ENCODE peak calls at places on chromosomes 7 and 10, in four cellular contexts. I is HCT116, V is SK-N-SH, Y is K562. D is an unnamed sample.

GRCh38 chr7:103569621-103570305 is 123.8 kb upstream of the SLC26A5 start:
- DNase-seq in V (no peak), Y (no peak), I (no peak), D (no peak)

GRCh38 chr10:111209666-111210065 is 132.8 kb downstream of the ADRA2A start:
- DNase-seq in I (no peak), V (peak), Y (no peak), D (no peak)

GRCh38 chr7:30656006-30656575 is 26.2 kb downstream of the CRHR2 start:
- DNase-seq in Y (no peak), V (no peak), I (no peak), D (no peak)

GRCh38 chr10:12707461-12708185 is 293.9 kb downstream of the CCDC3 start:
- DNase-seq in Y (peak), I (peak), V (peak), D (peak)

GRCh38 chr7:53602817-53603418 is 567.5 kb downstream of the POM121L12 start:
- DNase-seq in V (no peak), Y (no peak), I (no peak), D (no peak)

GRCh38 chr10:15238553-15239335 is 70.3 kb upstream of the NMT2 start:
- DNase-seq in Y (no peak), I (no peak), V (no peak), D (no peak)

GRCh38 chr7:137932881-137933269 is 69.0 kb downstream of the CREB3L2 start:
- DNase-seq in I (no peak), Y (peak), V (peak), D (no peak)

GRCh38 chr7:46695045-46695708 is 774.1 kb upstream of the IGFBP3 start:
- DNase-seq in I (peak), Y (no peak), V (no peak), D (peak)

GRCh38 chr7:84822941-84823510 is 363.8 kb downstream of the SEMA3D start:
- DNase-seq in V (no peak), Y (peak), I (no peak), D (no peak)

GRCh38 chr7:71384094-71384493 is 252.2 kb downstream of the GALNT17 start:
- DNase-seq in Y (no peak), I (no peak), V (no peak), D (no peak)

GRCh38 chr7:23956769-23957556 is 246.9 kb downstream of the STK31 start:
- DNase-seq in V (no peak), I (no peak), Y (peak), D (peak)

GRCh38 chr10:86366033-86366901 is at the start of gene GRID1:
- DNase-seq in I (no peak), Y (no peak), V (peak), D (no peak)

GRCh38 chr10:122492955-122493597 is 31.7 kb downstream of the HTRA1 start:
- DNase-seq in V (no peak), Y (no peak), I (no peak), D (no peak)

GRCh38 chr10:115706482-115707076 is 566.4 kb downstream of the GFRA1 start:
- DNase-seq in V (peak), I (peak), Y (peak), D (peak)

GRCh38 chr7:133009853-133010252 is 72.0 kb downstream of the CHCHD3 start:
- DNase-seq in Y (no peak), I (no peak), V (no peak), D (no peak)

GRCh38 chr7:39613577-39613976 is 9.8 kb upstream of the RALA start:
- DNase-seq in I (no peak), V (peak), Y (no peak), D (no peak)

GRCh38 chr7:101402835-101403234 is 40.2 kb downstream of the COL26A1 start:
- DNase-seq in I (no peak), V (no peak), Y (no peak), D (no peak)

DNA sequence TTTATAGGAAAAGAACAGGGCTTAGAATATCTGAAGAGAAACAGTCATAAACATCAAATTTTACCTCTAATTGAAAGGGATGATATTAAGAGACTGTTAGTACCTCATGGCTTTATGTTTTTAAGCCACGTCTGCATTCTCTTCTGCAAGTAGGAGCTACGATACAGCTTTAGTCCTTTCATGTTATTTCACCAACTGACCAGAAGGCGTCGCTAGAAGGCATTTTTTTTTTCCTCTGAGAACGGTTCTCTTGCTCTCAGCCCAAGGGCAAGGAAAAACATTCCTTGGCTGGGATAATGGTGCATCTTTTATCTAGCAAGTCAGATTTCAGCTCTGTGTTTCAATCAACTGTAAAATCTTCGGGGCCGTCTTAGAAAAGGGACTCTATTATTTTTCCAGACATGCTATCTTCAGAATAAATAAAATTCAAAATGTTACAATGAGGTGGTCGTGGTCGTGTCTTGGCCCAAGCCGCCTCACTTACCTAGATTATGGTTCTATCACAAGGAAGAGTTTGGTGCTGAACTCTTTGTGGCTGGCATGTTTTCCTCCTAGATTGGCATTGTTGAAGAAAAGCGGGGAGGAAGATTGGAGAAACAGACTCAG is 41.6 kb upstream of the LYZL2 start:
- DNase-seq in V (peak), I (peak), Y (peak), D (peak)
- TF ChIP-seq ELF1 in V (no peak), I (no peak), Y (no peak), D (no peak)

GRCh38 chr7:12943781-12944180 is 256.3 kb downstream of the ARL4A start:
- DNase-seq in V (no peak), Y (no peak), I (no peak), D (peak)

GRCh38 chr7:12945901-12946300 is 258.5 kb downstream of the ARL4A start:
- DNase-seq in Y (no peak), I (no peak), V (no peak), D (no peak)

GRCh38 chr7:12939694-12940093 is 252.3 kb downstream of the ARL4A start:
- DNase-seq in V (no peak), I (no peak), Y (no peak), D (no peak)

GRCh38 chr7:12942599-12942998 is 255.2 kb downstream of the ARL4A start:
- DNase-seq in I (no peak), V (no peak), Y (no peak), D (peak)

DNA sequence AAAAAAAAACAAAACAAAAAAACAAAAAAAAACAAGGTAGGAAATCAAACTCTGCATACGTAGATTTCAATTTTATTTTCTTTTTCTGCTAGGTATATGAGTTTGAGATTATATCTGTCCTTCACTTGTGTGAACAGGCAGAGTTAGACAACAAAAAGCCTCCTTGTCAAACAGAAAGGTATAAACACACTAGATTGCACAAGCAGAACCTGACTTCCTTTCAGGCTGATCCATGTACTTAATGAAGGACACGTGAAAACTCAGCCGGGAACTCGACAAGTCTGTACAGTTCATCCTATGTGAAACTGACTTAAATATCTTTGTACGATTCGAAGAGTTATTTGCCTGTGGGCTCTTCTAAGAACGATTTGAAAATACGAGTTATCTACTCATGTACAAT is 254.1 kb downstream of the ARL4A start:
- DNase-seq in I (no peak), V (no peak), Y (no peak), D (peak)
- TF ChIP-seq ELF1 in I (no peak), V (no peak), Y (no peak), D (peak)

DNA sequence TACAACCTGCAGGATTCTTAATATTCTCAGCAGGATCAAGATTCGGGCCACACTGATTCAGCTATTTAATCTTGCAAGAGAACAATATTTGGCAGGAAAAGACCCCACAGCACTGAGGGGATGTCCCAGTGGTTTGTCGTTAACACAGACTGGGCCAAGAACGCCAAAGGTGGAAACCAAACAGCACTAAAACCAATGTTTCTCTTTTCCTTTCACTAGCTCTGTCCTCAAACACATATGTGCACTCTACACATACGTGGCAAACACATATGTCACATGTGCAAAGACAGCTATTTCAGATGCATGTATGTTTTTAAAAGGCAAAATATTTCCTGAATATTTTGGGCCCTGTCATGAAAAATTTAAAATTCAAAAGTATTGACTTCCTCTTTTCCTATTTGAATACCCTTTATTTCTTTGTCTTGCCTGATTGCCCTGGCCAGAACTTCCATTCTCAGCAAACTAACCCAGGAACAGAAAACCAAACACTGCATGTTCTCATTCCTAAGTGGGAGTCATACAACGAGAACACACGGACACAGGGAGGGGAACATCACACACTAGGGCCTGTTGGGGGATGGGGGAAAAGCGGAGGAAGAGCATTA is 51.7 kb upstream of the NEBL start:
- DNase-seq in Y (no peak), I (no peak), V (no peak), D (no peak)
- TF ChIP-seq ELF1 in Y (no peak), I (no peak), V (no peak), D (no peak)

GRCh38 chr7:44665531-44666213 is 59.2 kb downstream of the OGDH start:
- DNase-seq in Y (no peak), I (no peak), V (no peak), D (no peak)
- TF ChIP-seq ELF1 in Y (no peak), I (no peak), V (no peak), D (no peak)

DNA sequence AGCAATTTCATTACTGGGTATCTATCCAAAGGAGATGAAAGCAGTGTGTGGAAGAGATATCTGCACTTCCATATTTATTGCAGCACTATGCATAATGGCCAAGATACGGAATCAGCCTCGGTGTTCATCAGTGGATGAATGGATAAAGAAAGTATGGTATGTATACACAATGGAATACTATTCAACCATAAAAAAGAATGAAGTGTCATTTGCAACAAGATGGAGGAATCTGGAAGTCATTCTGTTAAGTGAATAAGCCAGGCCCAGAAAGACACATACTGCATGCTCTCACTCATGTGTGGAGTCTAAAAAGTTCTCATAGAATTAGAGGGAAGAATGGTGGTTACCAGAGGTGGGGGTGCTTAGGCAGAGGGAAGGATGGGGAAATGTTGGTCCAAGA is 35.3 kb downstream of the CREM start:
- DNase-seq in I (no peak), V (no peak), Y (no peak), D (no peak)
- TF ChIP-seq ELF1 in I (no peak), V (no peak), Y (no peak), D (no peak)

GRCh38 chr10:109956454-109957091 is 33.3 kb upstream of the XPNPEP1 start:
- DNase-seq in I (peak), Y (peak), V (peak), D (peak)
- TF ChIP-seq ELF1 in I (no peak), Y (no peak), V (no peak), D (no peak)

DNA sequence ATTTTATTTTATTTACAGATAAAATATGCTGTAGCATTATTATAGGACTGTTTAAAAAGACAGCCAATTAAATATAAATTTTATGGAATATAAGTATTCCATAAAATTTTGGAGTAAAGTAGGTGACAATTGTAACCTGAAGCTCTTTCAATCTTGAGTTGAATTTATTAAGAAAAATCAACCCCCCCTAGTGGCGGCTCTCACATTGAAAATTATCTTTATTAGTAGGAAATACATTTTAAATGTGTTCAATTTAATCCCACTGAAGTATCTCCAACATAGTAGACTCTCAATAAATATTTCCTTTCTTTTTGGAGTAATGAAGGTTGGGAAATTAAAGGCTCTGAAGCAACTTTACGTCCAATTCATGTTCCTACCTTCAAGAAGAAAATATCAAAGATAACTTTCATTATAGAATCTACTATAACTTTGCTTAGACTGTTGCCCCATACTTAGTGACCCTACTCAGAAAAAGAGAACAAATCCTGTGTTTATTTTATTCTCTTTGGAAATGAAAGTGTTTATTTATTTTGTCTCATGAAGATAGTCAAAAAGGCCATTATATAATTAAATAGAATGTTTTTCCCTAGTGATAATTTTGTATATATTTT is 3.1 kb downstream of the AHR start:
- DNase-seq in Y (peak), I (no peak), V (no peak), D (no peak)
- TF ChIP-seq ELF1 in Y (no peak), I (no peak), V (no peak), D (no peak)

GRCh38 chr10:16989826-16990293 is 139.8 kb downstream of the CUBN start:
- DNase-seq in Y (no peak), I (no peak), V (no peak), D (no peak)
- TF ChIP-seq ELF1 in Y (no peak), I (no peak), V (no peak), D (no peak)

GRCh38 chr7:76369011-76369410 is 10.2 kb upstream of the YWHAG start:
- DNase-seq in I (no peak), V (no peak), Y (no peak), D (no peak)

GRCh38 chr7:76358478-76359110 is at the start of gene YWHAG:
- DNase-seq in Y (peak), V (peak), I (peak), D (peak)

GRCh38 chr7:76359111-76359986 is 558 bp upstream of the YWHAG start:
- DNase-seq in Y (peak), I (peak), V (peak), D (peak)

GRCh38 chr7:76368190-76368589 is 9.4 kb upstream of the YWHAG start:
- DNase-seq in I (no peak), Y (no peak), V (no peak), D (no peak)

DNA sequence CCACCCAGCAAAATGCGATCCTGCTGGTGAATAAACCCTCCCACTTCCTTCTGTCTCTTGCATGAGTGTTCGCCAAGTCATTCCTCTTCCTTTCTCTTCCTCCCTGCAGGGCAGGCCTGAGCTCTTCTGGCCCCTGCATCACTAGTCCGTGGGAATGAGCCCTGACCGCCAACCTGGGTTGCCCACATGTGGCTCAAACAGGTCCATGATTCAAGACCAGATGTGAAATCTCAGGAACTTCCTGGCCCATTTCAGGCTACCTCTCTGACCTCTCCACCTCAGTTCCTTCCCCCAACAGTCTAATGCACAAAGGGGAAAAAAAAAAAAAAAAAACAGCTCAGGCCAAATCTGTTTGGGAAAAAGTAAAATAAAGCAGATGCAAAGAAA is 5.4 kb upstream of the YWHAG start:
- DNase-seq in Y (peak), I (no peak), V (no peak), D (no peak)
- TF ChIP-seq ELF1 in Y (no peak), I (no peak), V (no peak), D (no peak)

DNA sequence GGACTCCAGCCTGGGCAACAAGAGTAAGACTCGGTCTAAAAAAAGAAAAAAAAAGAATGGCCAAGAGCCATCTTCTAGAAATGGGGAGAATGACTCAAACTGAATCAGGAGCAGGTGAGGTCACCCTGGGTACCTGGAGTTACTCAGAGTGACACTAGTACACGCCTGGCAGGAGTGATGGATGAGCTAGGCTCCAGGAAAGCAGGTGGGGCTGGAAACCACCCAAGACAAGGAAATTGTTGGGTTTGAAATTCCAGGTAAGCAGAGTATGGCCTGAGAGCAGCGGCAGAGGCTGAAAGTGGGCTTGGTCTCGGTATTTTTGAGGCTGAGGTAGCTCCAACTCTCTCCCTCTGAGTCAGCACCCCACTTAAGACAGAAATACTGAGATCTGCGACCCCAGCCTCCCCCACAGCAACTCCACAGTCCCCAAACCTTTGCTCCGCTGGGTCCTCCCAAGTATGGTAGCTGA is 18.5 kb downstream of the DDIT4 start:
- DNase-seq in I (peak), V (no peak), Y (no peak), D (no peak)
- TF ChIP-seq ELF1 in I (no peak), V (no peak), Y (no peak), D (no peak)

D was measured in HepG2.